ENCODE peak calls at places on chromosomes 5 and 9, in eight cellular contexts. F is CD8-positive, alpha-beta T cell; S is upper lobe of right lung; H is right atrium auricular region; T is CD8-positive, alpha-beta memory T cell; Y is neuronal stem cell; B is GM23338; P is lung. D is an unnamed sample.

GRCh38 chr5:128002420-128002819 is 81.1 kb upstream of the SLC12A2 start:
- DNase-seq in S (no peak), B (no peak), F (no peak), Y (no peak), H (no peak), T (no peak), P (no peak), D (no peak)

GRCh38 chr5:109455598-109456096 is 45.9 kb upstream of the PJA2 start:
- DNase-seq in B (no peak), Y (no peak), H (peak), F (no peak), P (peak), T (no peak), S (no peak), D (peak)

GRCh38 chr5:4640793-4641192 is 499.3 kb upstream of the ADAMTS16 start:
- DNase-seq in P (no peak), F (no peak), B (peak), T (no peak), H (no peak), S (no peak), Y (peak), D (no peak)

GRCh38 chr5:95861858-95862561 is 39.5 kb upstream of the GLRX start:
- DNase-seq in H (no peak), P (no peak), F (no peak), Y (no peak), T (no peak), B (no peak), S (no peak), D (no peak)

GRCh38 chr9:81540142-81540701 is 149.1 kb downstream of the TLE1 start:
- DNase-seq in T (no peak), F (no peak), H (no peak), B (no peak), S (no peak), Y (no peak), P (no peak), D (no peak)

GRCh38 chr5:168753691-168754254 is 174.6 kb upstream of the PANK3 start:
- DNase-seq in F (no peak), P (no peak), H (no peak), Y (no peak), S (no peak), T (no peak), B (no peak), D (no peak)

GRCh38 chr9:115395511-115396021 is 277.6 kb upstream of the TNC start:
- DNase-seq in F (no peak), B (no peak), S (no peak), T (no peak), Y (no peak), H (no peak), P (no peak), D (peak)

GRCh38 chr5:172280937-172281336 is 2.6 kb downstream of the UBTD2 start:
- DNase-seq in H (no peak), P (no peak), S (no peak), Y (no peak), B (no peak), T (no peak), F (no peak), D (no peak)

GRCh38 chr9:73050887-73051550 is 98.2 kb upstream of the ALDH1A1 start:
- DNase-seq in S (no peak), F (no peak), P (no peak), Y (peak), H (no peak), T (no peak), B (peak), D (no peak)

GRCh38 chr9:5481744-5482027 is 28.6 kb upstream of the PDCD1LG2 start:
- DNase-seq in Y (no peak), H (no peak), P (no peak), F (no peak), B (no peak), S (no peak), T (no peak), D (no peak)

GRCh38 chr5:51731641-51732040 is 348.4 kb downstream of the ISL1 start:
- DNase-seq in H (no peak), P (no peak), F (no peak), B (no peak), S (no peak), T (no peak), Y (no peak), D (no peak)

GRCh38 chr5:12615141-12615820 is 711.0 kb upstream of the CTNND2 start:
- DNase-seq in H (no peak), S (no peak), F (no peak), P (no peak), B (no peak), Y (no peak), T (no peak), D (no peak)

GRCh38 chr9:92749071-92749933 is 15.3 kb downstream of the BICD2 start:
- DNase-seq in F (no peak), H (no peak), S (no peak), P (no peak), Y (no peak), B (no peak), T (no peak), D (no peak)

GRCh38 chr5:132369471-132370240 is at the start of gene SLC22A5:
- DNase-seq in F (peak), H (peak), P (peak), T (peak), Y (peak), B (peak), S (peak), D (no peak)

GRCh38 chr5:142843029-142843905 is 73.1 kb downstream of the ARHGAP26 start:
- DNase-seq in H (no peak), Y (no peak), F (no peak), B (no peak), S (no peak), P (no peak), T (no peak), D (no peak)

GRCh38 chr5:64649512-64649911 is 40.8 kb upstream of the SHISAL2B start:
- DNase-seq in H (no peak), P (no peak), F (no peak), T (no peak), B (no peak), S (no peak), Y (no peak), D (no peak)

GRCh38 chr5:172223901-172224873 is 30.2 kb downstream of the EFCAB9 start:
- DNase-seq in H (no peak), F (no peak), S (no peak), Y (no peak), P (no peak), T (no peak), B (no peak), D (no peak)

GRCh38 chr5:4984461-4984860 is 155.7 kb upstream of the ADAMTS16 start:
- DNase-seq in B (no peak), H (no peak), S (no peak), F (no peak), P (no peak), T (no peak), Y (no peak), D (no peak)

GRCh38 chr5:79301046-79301712 is 65.2 kb downstream of the JMY start:
- DNase-seq in T (no peak), H (no peak), F (no peak), S (no peak), B (peak), P (no peak), Y (no peak), D (peak)

GRCh38 chr5:142944140-142944539 is 174.0 kb downstream of the ARHGAP26 start:
- DNase-seq in B (no peak), F (no peak), P (no peak), H (no peak), T (no peak), Y (no peak), S (no peak), D (no peak)

GRCh38 chr5:72835633-72836032 is 19.2 kb downstream of the TNPO1 start:
- DNase-seq in H (no peak), Y (no peak), B (no peak), F (no peak), P (no peak), S (no peak), T (no peak), D (no peak)

GRCh38 chr9:136629879-136630661 is 32.6 kb upstream of the EGFL7 start:
- DNase-seq in S (peak), F (peak), P (peak), Y (peak), H (no peak), B (peak), T (peak), D (no peak)

GRCh38 chr5:145825751-145826180 is 9.4 kb downstream of the PRELID2 start:
- DNase-seq in P (no peak), H (no peak), Y (peak), S (no peak), B (peak), F (no peak), T (peak), D (no peak)

GRCh38 chr9:4970970-4971641 is 14.0 kb upstream of the JAK2 start:
- DNase-seq in Y (no peak), H (no peak), B (no peak), T (peak), F (no peak), P (no peak), S (no peak), D (no peak)

GRCh38 chr5:155308289-155308688 is 294.7 kb downstream of the KIF4B start:
- DNase-seq in F (no peak), H (no peak), S (no peak), B (no peak), P (no peak), Y (no peak), T (no peak), D (no peak)

GRCh38 chr9:38311382-38312270 is 80.9 kb upstream of the ALDH1B1 start:
- DNase-seq in T (no peak), S (no peak), F (no peak), H (no peak), B (peak), Y (no peak), P (no peak), D (no peak)

GRCh38 chr5:95841914-95842812 is 19.6 kb upstream of the GLRX start:
- DNase-seq in F (no peak), S (no peak), P (peak), H (peak), T (no peak), B (no peak), Y (no peak), D (no peak)

GRCh38 chr5:115586525-115587146 is 15.6 kb downstream of the TICAM2 start:
- DNase-seq in H (no peak), S (no peak), P (no peak), T (peak), F (no peak), B (peak), Y (no peak), D (no peak)

GRCh38 chr5:123133438-123134100 is 44.5 kb downstream of the PRDM6 start:
- DNase-seq in F (no peak), P (no peak), S (no peak), B (no peak), T (no peak), Y (no peak), H (no peak), D (no peak)

GRCh38 chr9:113634597-113635515 is 171.3 kb downstream of the RGS3 start:
- DNase-seq in Y (no peak), F (no peak), T (no peak), S (peak), H (no peak), P (no peak), B (peak), D (no peak)

GRCh38 chr9:129334744-129335080 is 156.7 kb upstream of the IER5L start:
- DNase-seq in P (no peak), H (no peak), B (no peak), Y (no peak), S (no peak), F (no peak), T (no peak), D (no peak)

GRCh38 chr9:129336601-129337286 is 158.7 kb upstream of the IER5L start:
- DNase-seq in Y (no peak), F (no peak), H (no peak), B (peak), T (peak), S (no peak), P (peak), D (no peak)

GRCh38 chr9:129333961-129334743 is 156.1 kb upstream of the IER5L start:
- DNase-seq in T (no peak), P (peak), F (no peak), H (peak), B (peak), S (peak), Y (peak), D (peak)

GRCh38 chr9:129336130-129336528 is 158.1 kb upstream of the IER5L start:
- DNase-seq in B (peak), P (no peak), F (no peak), T (no peak), S (no peak), Y (no peak), H (no peak), D (no peak)

GRCh38 chr9:129335456-129336129 is 157.5 kb upstream of the IER5L start:
- DNase-seq in F (no peak), B (peak), P (peak), Y (no peak), S (no peak), H (no peak), T (no peak), D (no peak)
- H3K27ac ChIP-seq in F (no peak), B (peak), P (no peak), Y (no peak), S (peak), H (peak), T (no peak), D (no peak)

GRCh38 chr9:967436-967835 is 9.0 kb upstream of the DMRT3 start:
- DNase-seq in T (no peak), Y (no peak), H (no peak), B (peak), S (no peak), F (no peak), P (no peak), D (no peak)
- H3K4me3 ChIP-seq in T (no peak), Y (no peak), H (no peak), B (peak), S (no peak), F (no peak), P (no peak), D (no peak)

GRCh38 chr5:59423021-59423420 is 470.5 kb downstream of the PDE4D start:
- DNase-seq in Y (no peak), F (no peak), B (no peak), S (no peak), H (no peak), T (no peak), P (no peak), D (no peak)

GRCh38 chr5:59430066-59430702 is 463.3 kb downstream of the PDE4D start:
- DNase-seq in F (no peak), T (no peak), Y (no peak), B (no peak), P (no peak), S (no peak), H (no peak), D (no peak)

GRCh38 chr5:59424515-59424914 is 469.0 kb downstream of the PDE4D start:
- DNase-seq in T (no peak), B (no peak), S (no peak), P (no peak), Y (no peak), F (no peak), H (no peak), D (no peak)

GRCh38 chr5:59433174-59433573 is 460.4 kb downstream of the PDE4D start:
- DNase-seq in P (no peak), Y (no peak), T (no peak), S (no peak), B (no peak), H (no peak), F (no peak), D (no peak)

GRCh38 chr5:59428391-59428790 is 465.1 kb downstream of the PDE4D start:
- DNase-seq in F (no peak), Y (no peak), B (no peak), T (no peak), P (no peak), S (no peak), H (no peak), D (no peak)
- H3K27ac ChIP-seq in F (no peak), Y (no peak), B (no peak), T (no peak), P (no peak), S (no peak), H (no peak), D (no peak)

DNA sequence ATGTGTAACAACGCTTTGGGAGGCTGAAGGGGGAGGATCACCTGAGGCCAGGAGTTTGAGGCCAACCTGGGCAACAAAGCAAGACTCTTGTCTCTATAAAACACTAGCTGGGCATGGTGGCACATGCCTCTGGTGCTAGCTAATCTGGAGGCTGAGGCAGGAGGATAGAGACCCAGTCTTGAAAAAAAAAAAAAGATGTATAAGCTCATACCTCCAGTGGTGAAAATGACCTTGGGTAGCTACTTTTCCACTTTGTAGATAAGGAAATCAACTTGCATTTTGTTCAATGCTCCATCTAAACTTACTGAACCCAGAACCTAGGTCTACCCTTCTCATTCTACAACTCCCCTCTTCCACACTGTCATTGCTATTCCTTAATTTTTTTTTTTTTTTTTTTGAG is 16.5 kb downstream of the ARRDC3 start:
- DNase-seq in H (no peak), T (no peak), F (no peak), S (no peak), B (no peak), P (no peak), Y (no peak), D (no peak)
- H3K4me3 ChIP-seq in H (no peak), T (no peak), F (no peak), S (no peak), B (no peak), P (no peak), Y (no peak), D (no peak)

GRCh38 chr5:149808264-149808982 is 78.3 kb downstream of the PPARGC1B start:
- DNase-seq in Y (no peak), P (no peak), F (no peak), H (no peak), S (no peak), T (no peak), B (no peak), D (no peak)
- H3K27ac ChIP-seq in Y (no peak), P (peak), F (no peak), H (peak), S (no peak), T (no peak), B (no peak), D (no peak)

GRCh38 chr5:17359451-17359965 is 138.5 kb upstream of the TAF11L2 start:
- DNase-seq in P (no peak), B (no peak), Y (no peak), S (no peak), H (no peak), T (no peak), F (no peak), D (no peak)
- H3K4me3 ChIP-seq in P (no peak), B (no peak), Y (no peak), S (no peak), H (no peak), T (no peak), F (no peak), D (no peak)

GRCh38 chr5:14016549-14016948 is 72.1 kb upstream of the DNAH5 start:
- DNase-seq in S (no peak), T (no peak), H (no peak), Y (no peak), B (no peak), P (no peak), F (no peak), D (no peak)

GRCh38 chr5:14025566-14026276 is 81.2 kb upstream of the DNAH5 start:
- DNase-seq in T (no peak), B (no peak), H (no peak), Y (no peak), S (no peak), F (no peak), P (no peak), D (no peak)

GRCh38 chr5:14017904-14018303 is 73.4 kb upstream of the DNAH5 start:
- DNase-seq in H (no peak), F (no peak), B (no peak), Y (no peak), T (no peak), S (no peak), P (no peak), D (no peak)

GRCh38 chr5:14019768-14020167 is 75.3 kb upstream of the DNAH5 start:
- DNase-seq in T (no peak), S (no peak), Y (no peak), H (no peak), F (no peak), B (no peak), P (no peak), D (no peak)
- H3K27ac ChIP-seq in T (no peak), S (no peak), Y (no peak), H (no peak), F (no peak), B (no peak), P (no peak), D (no peak)

DNA sequence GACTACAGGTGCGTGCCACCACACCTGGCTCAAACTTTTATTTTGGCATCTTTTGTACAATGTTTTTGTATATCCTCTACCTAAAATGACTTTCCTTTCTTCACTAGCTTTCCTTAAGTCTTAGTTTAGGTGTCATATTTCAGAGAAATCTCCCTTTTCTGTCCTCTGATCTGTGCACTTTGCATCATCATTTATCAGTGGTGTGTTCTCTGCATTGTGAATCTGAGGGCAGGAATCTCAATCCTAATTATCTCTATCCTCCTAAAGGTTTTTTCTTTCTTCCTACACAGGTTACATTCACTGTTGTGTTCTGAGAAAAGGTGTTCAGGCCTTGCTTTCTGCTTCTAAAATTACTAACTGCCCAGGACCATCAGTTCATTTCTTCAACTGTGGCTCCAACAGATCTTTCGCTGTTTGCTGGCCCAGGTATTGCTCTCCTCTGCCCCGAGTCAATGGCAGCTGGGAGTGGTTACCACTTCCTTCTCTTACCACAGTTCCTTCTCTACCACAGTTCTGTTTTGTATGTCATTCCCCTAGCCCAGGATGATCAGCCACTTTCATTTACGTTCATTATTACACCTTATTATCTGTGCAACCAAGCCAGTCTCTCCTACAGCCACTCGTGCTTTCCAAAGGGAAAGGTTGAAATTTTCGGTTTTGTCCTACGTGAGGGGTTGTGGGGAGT is 14.0 kb downstream of the TGFBR1 start:
- DNase-seq in S (no peak), B (no peak), P (no peak), T (peak), H (no peak), Y (no peak), F (no peak), D (no peak)
- H3K4me3 ChIP-seq in S (no peak), B (no peak), P (no peak), T (peak), H (no peak), Y (no peak), F (peak), D (no peak)

GRCh38 chr5:149685494-149685893 is 44.6 kb upstream of the PPARGC1B start:
- DNase-seq in B (no peak), Y (no peak), F (no peak), P (no peak), H (no peak), T (no peak), S (no peak), D (no peak)

GRCh38 chr5:149687789-149688188 is 42.3 kb upstream of the PPARGC1B start:
- DNase-seq in Y (no peak), H (no peak), F (no peak), S (no peak), B (no peak), P (no peak), T (no peak), D (no peak)

GRCh38 chr5:149693482-149693881 is 36.6 kb upstream of the PPARGC1B start:
- DNase-seq in Y (no peak), H (no peak), T (no peak), F (no peak), B (no peak), P (no peak), S (no peak), D (no peak)

GRCh38 chr5:149684371-149684770 is 45.7 kb upstream of the PPARGC1B start:
- DNase-seq in B (no peak), S (no peak), P (no peak), Y (no peak), H (no peak), T (no peak), F (no peak), D (no peak)

DNA sequence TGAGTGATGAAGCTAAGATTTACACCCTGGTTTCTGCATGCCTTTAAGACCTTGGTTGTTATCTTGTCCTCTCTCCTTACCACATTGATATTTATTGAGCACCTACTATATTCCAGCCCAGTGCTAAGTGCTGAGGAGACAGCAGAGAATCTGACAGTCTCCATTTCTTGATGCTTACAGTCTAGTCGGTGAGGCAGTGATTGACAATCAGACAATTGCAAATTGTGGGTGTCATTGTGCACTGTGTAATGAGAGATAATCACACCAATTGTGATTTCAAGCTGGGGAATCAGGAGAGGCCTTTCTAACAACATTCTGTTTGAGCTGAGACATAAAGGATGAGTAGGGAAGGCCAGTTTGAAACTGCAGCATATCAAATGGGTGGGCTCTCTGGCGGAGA is 41.7 kb upstream of the PPARGC1B start:
- DNase-seq in B (no peak), Y (no peak), P (no peak), T (no peak), S (no peak), F (no peak), H (no peak), D (no peak)
- H3K27ac ChIP-seq in B (no peak), Y (no peak), P (no peak), T (no peak), S (no peak), F (no peak), H (no peak), D (no peak)